ENCODE peak calls at places on chromosome 20, in five cellular contexts. M is T-helper 9 cell; T is AG10803; P is activated T-cell treated with anti-CD3 and anti-CD28 coated beads for 1 hour; Z is activated naive CD4-positive, alpha-beta T cell treated with anti-CD3 and anti-CD28 coated beads, Interleukin-2, amount 50 U/mL, for 16 hours. W is an unnamed sample.

GRCh38 chr20:63555661-63556381 is 1.9 kb downstream of the FNDC11 start:
- DNase-seq in M (no peak), T (no peak), P (no peak), Z (no peak), W (no peak)

GRCh38 chr20:45041464-45042337 is 59.2 kb downstream of the KCNS1 start:
- DNase-seq in M (no peak), T (peak; percentile 50), P (no peak), Z (no peak), W (peak; percentile 91)

GRCh38 chr20:18669241-18670019 is 81.6 kb downstream of the DTD1 start:
- DNase-seq in M (no peak), T (no peak), P (no peak), Z (no peak), W (no peak)

GRCh38 chr20:52103469-52103910 is 88.1 kb downstream of the ZFP64 start:
- DNase-seq in M (no peak), T (peak; percentile 24), P (no peak), Z (peak; percentile 21), W (peak; percentile 30)

GRCh38 chr20:63678071-63678470 is 18.4 kb upstream of the TNFRSF6B start:
- DNase-seq in M (no peak), T (no peak), P (no peak), Z (no peak), W (no peak)

GRCh38 chr20:62590301-62591121 is 51.8 kb upstream of the SLCO4A1 start:
- DNase-seq in M (no peak), T (peak; percentile 75), P (no peak), Z (no peak), W (peak; percentile 71)

GRCh38 chr20:1844723-1845523 is 50.3 kb upstream of the SIRPA start:
- DNase-seq in M (no peak), T (peak; percentile 55), P (no peak), Z (peak; percentile 23), W (peak; percentile 29)

GRCh38 chr20:25278636-25279361 is 30.9 kb downstream of the PYGB start:
- DNase-seq in M (no peak), T (no peak), P (no peak), Z (peak; percentile 9), W (no peak)

GRCh38 chr20:23126281-23127061 is 40.3 kb upstream of the CD93 start:
- DNase-seq in M (no peak), T (no peak), P (no peak), Z (no peak), W (no peak)

GRCh38 chr20:35883778-35884540 is 70.3 kb downstream of the SCAND1 start:
- DNase-seq in M (peak; percentile 31), T (peak; percentile 100), P (peak; percentile 36), Z (peak; percentile 62), W (peak; percentile 88)

GRCh38 chr20:32441638-32442037 is 83.5 kb downstream of the ASXL1 start:
- DNase-seq in M (no peak), T (no peak), P (no peak), Z (no peak), W (no peak)

W was measured in endothelial cell of umbilical vein.